ENCODE peak calls at places on chromosomes 16 and 17, in ten cellular contexts. W, X, E, M, C, K, Y, Q, O and V are unnamed samples. For H3K4me1, the result is how much of the 10 kb centered on the place peaks cover.

GRCh38 chr17:1946021-1946932 is 78.9 kb downstream of the RTN4RL1 start:
- DNase-seq in E (no peak), M (no peak), K (no peak), X (no peak), O (no peak), W (no peak), C (peak), Y (no peak), Q (no peak), V (no peak)

GRCh38 chr17:77681820-77682219 is 276.7 kb upstream of the TNRC6C start:
- DNase-seq in K (no peak), M (peak), C (no peak), X (peak), E (peak), W (peak), O (no peak), Y (peak), Q (no peak), V (no peak)

GRCh38 chr16:65176603-65177002 is 54.7 kb upstream of the CDH11 start:
- DNase-seq in K (no peak), M (no peak), O (no peak), W (peak), Y (peak), X (peak), Q (no peak), C (no peak), E (peak), V (no peak)

GRCh38 chr17:32757963-32758362 is 119.0 kb downstream of the MYO1D start:
- DNase-seq in Q (no peak), C (no peak), X (peak), W (no peak), Y (no peak), E (no peak), M (no peak), O (no peak), K (peak), V (no peak)

GRCh38 chr17:74332763-74333220 is 6.8 kb downstream of the KIF19 start:
- DNase-seq in M (peak), X (no peak), K (no peak), E (no peak), Y (no peak), W (no peak), Q (no peak), O (no peak), C (peak), V (no peak)

GRCh38 chr16:85422124-85422373 is 191.1 kb upstream of the GSE1 start:
- DNase-seq in C (no peak), Y (no peak), Q (no peak), W (peak), X (no peak), K (no peak), O (no peak), E (no peak), M (no peak), V (peak)

GRCh38 chr16:728131-728889 is 1.4 kb downstream of the HAGHL start:
- DNase-seq in E (peak), M (peak), O (peak), K (peak), X (peak), Y (peak), W (peak), C (peak), Q (no peak), V (peak)

GRCh38 chr17:4840893-4841242 is 7.7 kb downstream of the MINK1 start:
- DNase-seq in C (no peak), W (no peak), Y (no peak), E (no peak), M (no peak), O (no peak), K (no peak), Q (no peak), X (no peak), V (no peak)

GRCh38 chr17:20967776-20968175 is 75.0 kb downstream of the USP22 start:
- DNase-seq in X (no peak), O (no peak), E (peak), M (no peak), Q (no peak), C (no peak), K (no peak), W (no peak), Y (no peak), V (no peak)

GRCh38 chr16:21727344-21727743 is 63.6 kb downstream of the OTOA start:
- DNase-seq in K (no peak), M (no peak), E (no peak), C (no peak), Y (no peak), O (no peak), Q (no peak), X (no peak), W (no peak), V (no peak)

GRCh38 chr17:68657166-68657940 is 56.2 kb upstream of the FAM20A start:
- DNase-seq in E (no peak), C (no peak), W (no peak), Q (no peak), Y (peak), K (no peak), M (no peak), X (no peak), O (no peak), V (no peak)

DNA sequence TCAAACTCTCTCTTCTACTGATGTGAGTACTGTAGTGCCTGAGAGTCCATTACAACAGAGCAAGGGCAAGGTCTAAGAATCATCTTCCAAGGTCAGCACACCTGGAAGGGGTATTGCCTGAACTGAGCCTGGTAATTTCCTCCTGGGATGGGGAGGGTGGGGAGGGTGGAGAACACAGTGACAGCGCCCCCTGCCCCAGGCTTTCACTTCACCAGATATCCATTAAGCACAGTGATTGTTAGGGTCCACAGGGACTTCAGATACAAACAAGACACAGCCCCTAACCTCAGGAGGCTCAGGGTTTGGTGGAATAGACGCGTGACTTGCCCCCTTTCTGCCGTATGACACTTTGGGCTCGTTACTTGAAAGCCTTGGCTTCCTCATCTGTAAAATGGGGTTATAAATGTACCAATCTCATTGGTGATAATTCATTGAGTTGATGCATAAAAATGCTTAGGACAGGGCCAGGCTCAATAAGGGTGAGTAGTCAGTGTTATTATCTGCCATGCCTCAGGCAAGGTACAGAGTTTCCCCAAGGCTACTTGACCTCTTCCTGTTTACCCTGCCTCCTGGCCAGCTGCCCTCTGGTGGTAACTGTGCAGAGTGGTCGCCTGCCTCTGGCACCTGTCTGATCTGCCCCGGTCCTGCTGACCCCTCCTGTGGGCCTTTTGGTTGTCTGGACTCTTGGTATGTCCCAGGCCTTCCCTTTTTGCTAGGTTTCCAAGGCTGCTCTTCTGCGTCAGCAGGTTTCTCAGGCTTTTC is 13.1 kb upstream of the BRD7 start:
- DNase-seq in C (peak), Q (no peak), O (peak), X (no peak), M (peak), W (no peak), K (no peak), Y (no peak), E (no peak), V (no peak)
- TF ChIP-seq CTCF in C (peak), Q (no peak), O (peak), X (no peak), M (peak), W (no peak), K (no peak), Y (no peak), E (no peak), V (no peak)

GRCh38 chr17:50837286-50837979 is 2.0 kb downstream of the WFIKKN2 start:
- DNase-seq in O (no peak), Q (no peak), E (no peak), C (no peak), W (no peak), X (no peak), K (no peak), Y (no peak), M (peak), V (no peak)
- H3K27ac ChIP-seq in O (no peak), Q (no peak), E (no peak), C (no peak), W (no peak), X (no peak), K (no peak), Y (no peak), M (no peak), V (no peak)

DNA sequence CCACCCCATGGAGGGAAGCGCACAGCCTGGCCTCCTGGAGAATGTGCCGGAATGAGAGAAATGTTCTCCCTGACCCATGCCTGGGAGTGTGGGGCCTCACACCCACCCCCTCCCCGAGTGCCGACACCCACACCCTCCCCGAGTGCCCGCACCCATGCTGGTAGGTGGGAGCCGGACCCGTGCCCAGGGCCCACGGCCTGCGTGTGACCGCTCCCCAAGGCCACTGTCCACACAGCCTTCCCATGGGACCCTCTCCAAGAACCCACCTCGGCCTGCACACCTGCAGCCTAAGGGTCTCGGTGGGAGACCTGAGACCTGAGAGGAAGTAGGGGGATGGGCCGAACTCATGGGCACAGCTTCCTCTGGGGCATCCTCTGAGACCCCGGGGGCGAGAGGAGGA is 3.3 kb upstream of the PVALEF start:
- DNase-seq in X (no peak), E (no peak), O (no peak), Y (no peak), W (no peak), C (no peak), M (no peak), K (no peak), Q (no peak), V (no peak)
- H3K4me1 ChIP-seq in X (under half), E (under half), O (under half), Y (half or more), W (under half), C (under half), M (under half), K (under half), Q (under half), V (under half)

DNA sequence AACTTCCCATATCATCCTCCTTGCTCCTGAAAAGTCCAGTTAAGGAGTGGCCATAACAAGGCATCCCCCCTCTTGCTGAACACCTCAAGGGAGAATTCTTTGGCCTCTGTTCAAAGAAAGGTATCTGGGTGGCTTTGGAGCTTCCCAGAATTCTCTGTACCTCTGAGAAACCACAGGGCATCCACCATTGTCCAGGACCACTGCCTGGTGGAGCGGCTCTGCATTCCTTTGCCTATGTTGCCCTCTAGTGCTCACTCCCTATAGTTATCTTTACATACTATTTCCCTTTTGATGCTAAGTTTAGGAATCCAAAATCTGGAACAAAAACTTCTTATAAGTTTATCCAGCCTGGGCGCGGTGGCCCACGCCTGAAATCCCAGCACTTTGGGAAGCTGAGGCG is 30.3 kb downstream of the CHD9NB start:
- DNase-seq in E (peak), Y (peak), K (peak), C (peak), O (peak), W (no peak), X (peak), M (peak), Q (peak), V (peak)
- TF ChIP-seq CTCF in E (peak), Y (peak), K (peak), C (peak), O (peak), W (peak), X (peak), M (peak), Q (peak), V (peak)